ENCODE peak calls at places on chromosomes 1 and 21, in seven cellular contexts. U is cardiac muscle cell, Z is RWPE1, W is GM23248, S is H9, R is heart left ventricle, E is stomach. M is an unnamed sample.

GRCh38 chr1:248597589-248597988 is at the start of gene OR2T10:
- DNase-seq in E (no peak), Z (no peak), S (no peak), W (no peak), U (no peak), R (no peak), M (no peak)

GRCh38 chr1:213274140-213274539 is 223.1 kb downstream of the RPS6KC1 start:
- DNase-seq in S (no peak), U (no peak), E (no peak), W (no peak), Z (no peak), R (no peak), M (no peak)

GRCh38 chr1:41436281-41437010 is 48.0 kb downstream of the EDN2 start:
- DNase-seq in R (no peak), S (no peak), E (no peak), U (no peak), W (no peak), Z (no peak), M (no peak)

GRCh38 chr1:52920791-52921291 is 699 bp downstream of the ECHDC2 start:
- DNase-seq in Z (peak), E (peak), W (peak), U (peak), S (peak), R (peak), M (no peak)

GRCh38 chr1:10966233-10966632 is 46.2 kb upstream of the TARDBP start:
- DNase-seq in U (no peak), W (no peak), S (no peak), Z (no peak), E (no peak), R (no peak), M (no peak)

GRCh38 chr1:228837817-228838716 is 102.8 kb downstream of the RHOU start:
- DNase-seq in W (peak), E (peak), R (peak), U (peak), Z (peak), S (no peak), M (peak)

GRCh38 chr21:44537930-44538911 is 1.8 kb downstream of the KRTAP10-1 start:
- DNase-seq in W (no peak), E (peak), R (no peak), S (peak), U (no peak), Z (no peak), M (no peak)

GRCh38 chr1:11342677-11343076 is 69.7 kb downstream of the UBIAD1 start:
- DNase-seq in U (no peak), R (no peak), S (no peak), W (no peak), E (no peak), Z (no peak), M (no peak)

GRCh38 chr1:206507395-206508129 is at the start of gene RASSF5:
- DNase-seq in R (peak), W (peak), Z (peak), E (peak), S (peak), U (peak), M (peak)

GRCh38 chr1:220511183-220511582 is 16.8 kb upstream of the MARK1 start:
- DNase-seq in R (no peak), S (no peak), W (peak), U (no peak), E (no peak), Z (peak), M (no peak)

GRCh38 chr1:30898031-30898815 is 10.3 kb downstream of the SDC3 start:
- DNase-seq in Z (no peak), U (no peak), S (no peak), W (no peak), R (no peak), E (no peak), M (no peak)

GRCh38 chr1:41661428-41662060 is 177.1 kb upstream of the EDN2 start:
- DNase-seq in W (peak), U (no peak), S (no peak), E (no peak), R (no peak), Z (no peak), M (no peak)

GRCh38 chr21:29130234-29130993 is at the start of gene MAP3K7CL:
- DNase-seq in Z (peak), U (peak), S (no peak), E (no peak), W (peak), R (peak), M (peak)

GRCh38 chr21:16644690-16645089 is 868.2 kb upstream of the CXADR start:
- DNase-seq in E (no peak), U (peak), R (no peak), Z (no peak), S (no peak), W (peak), M (no peak)

GRCh38 chr1:59143824-59144223 is 153.1 kb upstream of the FGGY start:
- DNase-seq in U (peak), R (no peak), S (no peak), Z (no peak), W (peak), E (no peak), M (no peak)

GRCh38 chr1:85850238-85850637 is 142.0 kb upstream of the ZNHIT6 start:
- DNase-seq in S (no peak), Z (peak), R (no peak), E (no peak), W (peak), U (peak), M (no peak)

GRCh38 chr1:225845633-225846259 is 35.8 kb downstream of the EPHX1 start:
- DNase-seq in E (peak), Z (peak), W (peak), U (peak), S (peak), R (peak), M (peak)
- H3K27ac ChIP-seq in E (peak), Z (peak), W (no peak), U (no peak), S (no peak), R (no peak), M (no peak)

GRCh38 chr1:89085781-89086180 is 20.8 kb upstream of the GBP1 start:
- DNase-seq in S (no peak), Z (no peak), U (peak), W (no peak), E (peak), R (peak), M (no peak)
- H3K27ac ChIP-seq in S (no peak), Z (no peak), U (no peak), W (no peak), E (no peak), R (no peak), M (no peak)

DNA sequence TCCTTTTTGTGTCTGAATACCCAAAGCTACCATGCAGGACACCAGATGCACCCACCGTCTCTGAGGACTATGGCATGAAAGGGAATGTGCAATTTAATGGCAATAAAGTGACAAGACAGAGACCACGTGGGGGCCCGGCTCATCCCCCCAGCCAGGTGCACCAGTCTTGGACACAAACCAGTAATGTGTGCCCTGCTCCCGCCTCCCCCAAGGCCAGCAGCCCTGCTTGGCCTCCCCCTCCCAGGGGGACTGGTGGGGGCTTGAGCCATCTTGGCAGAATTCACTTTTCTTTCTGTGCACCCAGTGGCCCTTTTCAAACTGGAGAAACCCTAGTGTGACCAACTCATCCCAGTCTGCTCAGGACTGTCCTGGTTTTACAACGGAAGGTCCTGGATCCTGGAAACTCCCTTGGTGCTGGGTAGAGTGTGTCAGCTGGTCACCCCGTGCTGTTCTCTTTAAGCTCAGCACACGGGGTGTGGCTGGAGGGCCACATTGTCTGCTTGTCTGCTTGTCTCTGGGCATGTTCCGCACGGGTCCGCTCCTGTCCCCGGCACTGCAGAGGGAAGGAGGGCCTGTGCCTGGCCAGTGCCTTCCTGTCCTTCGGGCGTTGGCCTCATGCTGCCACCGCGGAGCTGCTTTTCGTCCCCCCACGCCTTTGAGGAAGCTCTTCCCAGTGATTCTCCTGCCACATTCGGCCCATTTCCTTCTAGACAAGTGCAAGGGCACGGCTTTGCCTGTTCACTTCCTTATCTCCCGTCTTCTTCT is 45.8 kb upstream of the TTC34 start:
- DNase-seq in W (no peak), R (no peak), U (no peak), S (no peak), Z (no peak), E (no peak), M (no peak)
- H3K27ac ChIP-seq in W (no peak), R (no peak), U (no peak), S (no peak), Z (no peak), E (no peak), M (no peak)

GRCh38 chr1:12554521-12555305 is 63.3 kb downstream of the DHRS3 start:
- DNase-seq in S (no peak), W (no peak), U (no peak), E (no peak), R (no peak), Z (no peak), M (no peak)

GRCh38 chr1:12556368-12556930 is 61.6 kb downstream of the DHRS3 start:
- DNase-seq in U (peak), E (no peak), Z (no peak), W (peak), R (peak), S (no peak), M (peak)

GRCh38 chr1:12556957-12557935 is 60.8 kb downstream of the DHRS3 start:
- DNase-seq in U (peak), W (peak), R (no peak), S (no peak), E (no peak), Z (no peak), M (no peak)

GRCh38 chr1:12553963-12554362 is 64.0 kb downstream of the DHRS3 start:
- DNase-seq in W (peak), S (no peak), E (no peak), U (no peak), Z (no peak), R (no peak), M (no peak)

DNA sequence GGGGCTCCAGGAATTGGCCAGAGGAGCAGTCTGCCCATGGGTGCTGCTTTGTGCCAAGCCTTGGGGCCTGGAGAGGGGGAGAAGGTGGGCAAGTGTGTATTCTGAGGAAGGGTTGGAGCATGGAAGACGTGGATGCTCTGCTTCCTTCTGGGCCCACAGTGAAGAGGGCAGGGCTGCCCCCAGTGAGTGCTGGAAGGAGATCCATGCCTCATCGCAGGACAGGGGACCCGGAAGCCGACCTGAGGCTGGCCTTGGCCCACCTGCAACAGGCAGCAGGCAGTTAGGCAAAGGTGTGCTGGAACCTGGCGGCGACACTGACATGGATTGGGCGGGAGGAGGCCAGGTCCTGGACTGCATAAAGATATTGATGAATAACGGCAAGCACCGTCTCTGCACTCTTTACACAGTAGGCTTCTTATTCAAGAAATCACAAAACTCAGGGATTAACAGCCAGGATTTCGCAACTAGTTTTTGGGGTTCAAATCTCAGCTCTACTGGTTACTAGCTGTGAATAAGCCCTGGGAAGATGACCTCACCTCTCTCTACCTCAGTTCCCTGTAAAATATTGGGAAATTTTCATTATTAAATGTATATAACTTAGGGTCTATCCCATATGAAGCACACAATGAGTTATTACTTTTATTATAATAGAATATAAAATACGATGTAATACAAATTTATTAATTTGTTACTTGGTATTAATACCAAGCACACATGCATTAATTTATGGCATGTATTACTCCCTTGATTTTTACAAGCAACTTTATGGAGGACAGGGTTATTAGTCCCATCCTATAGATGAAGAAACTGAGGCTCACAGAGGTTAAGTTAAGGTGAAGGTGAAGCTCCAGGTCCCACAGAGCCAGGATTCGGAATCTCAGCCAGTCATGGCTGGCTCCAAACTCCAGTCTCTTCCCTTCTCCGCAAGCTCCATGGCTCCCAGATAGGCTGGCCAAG is 62.3 kb downstream of the DHRS3 start:
- DNase-seq in Z (no peak), E (no peak), W (no peak), S (no peak), R (no peak), U (no peak), M (no peak)
- H3K27ac ChIP-seq in Z (no peak), E (peak), W (peak), S (no peak), R (peak), U (no peak), M (peak)

DNA sequence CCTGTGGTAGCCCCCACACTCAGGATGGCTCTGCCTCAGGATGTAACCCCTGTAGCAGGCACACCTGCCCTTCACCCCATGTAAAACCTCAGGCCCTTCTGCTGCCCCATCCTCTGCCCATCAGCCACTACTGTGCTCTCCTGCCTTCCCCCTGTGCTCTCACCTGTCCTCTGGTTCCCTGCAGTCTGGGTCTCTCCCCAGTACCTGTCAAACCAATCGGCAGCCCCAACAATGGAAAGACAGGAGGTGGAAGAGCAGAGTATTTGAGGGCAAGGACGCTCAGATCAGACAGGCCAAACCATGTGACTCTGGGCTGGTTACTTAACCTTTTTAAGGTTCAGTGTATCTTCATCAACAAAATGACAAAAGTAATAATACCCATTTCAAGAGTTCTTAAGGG is 30.9 kb downstream of the SMIM12 start:
- DNase-seq in U (no peak), Z (no peak), S (no peak), W (no peak), R (no peak), E (no peak), M (no peak)
- H3K27ac ChIP-seq in U (no peak), Z (no peak), S (no peak), W (no peak), R (no peak), E (no peak), M (no peak)

GRCh38 chr1:201850053-201850397 is 21.1 kb downstream of the IPO9 start:
- DNase-seq in E (no peak), W (peak), U (peak), Z (peak), R (peak), S (no peak), M (peak)
- H3K27ac ChIP-seq in E (peak), W (peak), U (peak), Z (no peak), R (peak), S (no peak), M (no peak)

M was measured in lung.